ENCODE peak calls at places on chromosomes 16 and 17, in four cellular contexts. A is DMS53; B is Caco-2; J is activated naive CD8-positive, alpha-beta T cell treated with anti-CD3 and anti-CD28 coated beads, Interleukin-2, amount 50 U/mL, for 16 hours. M is an unnamed sample.

GRCh38 chr17:28710948-28711722 is 553 bp downstream of the PROCA1 start:
- DNase-seq in A (peak; percentile 92), B (peak; percentile 98), J (peak; percentile 75), M (peak; percentile 76)

GRCh38 chr17:70375406-70375805 is 206.1 kb downstream of the KCNJ2 start:
- DNase-seq in A (no peak), B (no peak), J (no peak), M (peak; percentile 15)

GRCh38 chr16:3520398-3520797 is 19.6 kb downstream of the CLUAP1 start:
- DNase-seq in A (no peak), B (no peak), J (no peak), M (no peak)

GRCh38 chr17:75996665-75997590 is 3.7 kb upstream of the CDK3 start:
- DNase-seq in A (no peak), B (peak; percentile 41), J (no peak), M (no peak)

GRCh38 chr16:53091508-53092211 is 36.9 kb downstream of the CHD9 start:
- DNase-seq in A (no peak), B (no peak), J (no peak), M (peak; percentile 80)

GRCh38 chr17:40540448-40540847 is 24.8 kb downstream of the CCR7 start:
- DNase-seq in A (no peak), B (no peak), J (no peak), M (no peak)

GRCh38 chr17:21418446-21419298 is 42.5 kb downstream of the KCNJ12 start:
- DNase-seq in A (no peak), B (no peak), J (no peak), M (no peak)

GRCh38 chr16:2827481-2827790 is 2.7 kb upstream of the ZG16B start:
- DNase-seq in A (no peak), B (no peak), J (no peak), M (no peak)

GRCh38 chr16:68719993-68720489 is 17.1 kb upstream of the CDH1 start:
- DNase-seq in A (no peak), B (no peak), J (no peak), M (no peak)

GRCh38 chr17:5381542-5381941 is 37.9 kb downstream of the NUP88 start:
- DNase-seq in A (no peak), B (no peak), J (no peak), M (no peak)

GRCh38 chr16:49556252-49557069 is 182.9 kb downstream of the C16orf78 start:
- DNase-seq in A (peak; percentile 6), B (peak; percentile 30), J (no peak), M (peak; percentile 38)

GRCh38 chr16:86398622-86399021 is 111.7 kb upstream of the FOXF1 start:
- DNase-seq in A (no peak), B (no peak), J (no peak), M (no peak)

GRCh38 chr16:82631701-82632685 is 5.2 kb downstream of the CDH13 start:
- DNase-seq in A (peak; percentile 37), B (no peak), J (no peak), M (no peak)

GRCh38 chr16:69839798-69840409 is 77.8 kb downstream of the WWP2 start:
- DNase-seq in A (no peak), B (no peak), J (no peak), M (no peak)

GRCh38 chr16:65572156-65572555 is 450.3 kb upstream of the CDH11 start:
- DNase-seq in A (no peak), B (no peak), J (no peak), M (no peak)

GRCh38 chr17:77728022-77728671 is 230.4 kb upstream of the TNRC6C start:
- DNase-seq in A (no peak), B (no peak), J (no peak), M (no peak)

GRCh38 chr17:82836823-82837357 is 2.9 kb downstream of the ZNF750 start:
- DNase-seq in A (no peak), B (no peak), J (no peak), M (no peak)

GRCh38 chr17:44911133-44912001 is 3.9 kb downstream of the GFAP start:
- DNase-seq in A (peak; percentile 94), B (peak; percentile 72), J (no peak), M (peak; percentile 57)

GRCh38 chr17:51598824-51599223 is 338.5 kb downstream of the UTP18 start:
- DNase-seq in A (no peak), B (no peak), J (no peak), M (peak; percentile 68)

GRCh38 chr17:33905338-33905800 is 349.7 kb upstream of the CCL2 start:
- DNase-seq in A (no peak), B (no peak), J (no peak), M (no peak)

GRCh38 chr16:83113317-83113716 is 486.5 kb downstream of the CDH13 start:
- DNase-seq in A (peak; percentile 56), B (peak; percentile 56), J (no peak), M (no peak)

GRCh38 chr17:42240201-42240600 is 36.0 kb downstream of the STAT5B start:
- DNase-seq in A (no peak), B (no peak), J (no peak), M (no peak)

GRCh38 chr17:42819939-42820535 is 4.0 kb downstream of the BECN1 start:
- DNase-seq in A (peak; percentile 96), B (peak; percentile 78), J (peak; percentile 45), M (no peak)

GRCh38 chr17:40303009-40303657 is 5.8 kb upstream of the RARA start:
- DNase-seq in A (peak; percentile 67), B (peak; percentile 71), J (no peak), M (no peak)

GRCh38 chr17:35825206-35825605 is 15.9 kb downstream of the TAF15 start:
- DNase-seq in A (no peak), B (no peak), J (no peak), M (no peak)

M was measured in iPS DF 19.7.